ENCODE peak calls at places on chromosomes 13 and 19, in seven cellular contexts. M is cardiac muscle cell, R is AG04450, S is cardiac fibroblast, H is brain microvascular endothelial cell, W is tibial nerve, K is fibroblast of villous mesenchyme. Y is an unnamed sample.
A peak's percentile ranks its signal among the peaks of the same experiment; 100 is the strongest.

GRCh38 chr19:5109560-5109959 is 140.6 kb downstream of the KDM4B start:
- DNase-seq in M (no peak), R (no peak), S (no peak), H (no peak), W (no peak), K (no peak), Y (no peak)

GRCh38 chr13:57582032-57582431 is 49.5 kb upstream of the PCDH17 start:
- DNase-seq in M (no peak), R (no peak), S (no peak), H (no peak), W (no peak), K (no peak), Y (no peak)

GRCh38 chr13:76148374-76148773 is 512.2 kb downstream of the LMO7 start:
- DNase-seq in M (no peak), R (no peak), S (no peak), H (no peak), W (no peak), K (no peak), Y (no peak)

GRCh38 chr19:46898731-46899130 is 37.9 kb downstream of the ARHGAP35 start:
- DNase-seq in M (peak; percentile 80), R (peak; percentile 36), S (peak; percentile 75), H (peak; percentile 67), W (no peak), K (no peak), Y (no peak)

GRCh38 chr19:44627631-44628030 is 14.3 kb downstream of the IGSF23 start:
- DNase-seq in M (no peak), R (no peak), S (no peak), H (no peak), W (no peak), K (no peak), Y (no peak)

GRCh38 chr19:53704011-53704410 is 72.2 kb downstream of the DPRX start:
- DNase-seq in M (no peak), R (no peak), S (no peak), H (no peak), W (no peak), K (no peak), Y (no peak)

GRCh38 chr19:14300281-14300680 is 81.0 kb upstream of the ADGRE5 start:
- DNase-seq in M (no peak), R (no peak), S (no peak), H (no peak), W (no peak), K (no peak), Y (no peak)

GRCh38 chr13:96053003-96053703 is at the start of gene UGGT2:
- DNase-seq in M (peak; percentile 97), R (peak; percentile 88), S (peak; percentile 97), H (peak; percentile 91), W (peak; percentile 87), K (peak; percentile 96), Y (peak; percentile 72)

GRCh38 chr13:113630804-113631203 is 27.2 kb downstream of the ATP4B start:
- DNase-seq in M (no peak), R (no peak), S (no peak), H (no peak), W (no peak), K (no peak), Y (no peak)

GRCh38 chr19:21402303-21402985 is 5.5 kb downstream of the ZNF493 start:
- DNase-seq in M (no peak), R (no peak), S (no peak), H (no peak), W (no peak), K (no peak), Y (no peak)

GRCh38 chr13:77698211-77699058 is 948 bp downstream of the SLAIN1 start:
- DNase-seq in M (no peak), R (no peak), S (peak; percentile 2), H (no peak), W (no peak), K (no peak), Y (no peak)

GRCh38 chr19:53432088-53432661 is 391 bp downstream of the ZNF761 start:
- DNase-seq in M (peak; percentile 21), R (no peak), S (peak; percentile 3), H (peak; percentile 0), W (no peak), K (peak; percentile 33), Y (no peak)

GRCh38 chr19:8609210-8610040 is 1.1 kb downstream of the ADAMTS10 start:
- DNase-seq in M (peak; percentile 76), R (no peak), S (peak; percentile 73), H (peak; percentile 81), W (peak; percentile 35), K (peak; percentile 59), Y (no peak)

GRCh38 chr13:23855360-23855759 is 33.8 kb downstream of the MIPEP start:
- DNase-seq in M (no peak), R (no peak), S (no peak), H (no peak), W (no peak), K (no peak), Y (no peak)

GRCh38 chr13:76917096-76917495 is 30.9 kb upstream of the KCTD12 start:
- DNase-seq in M (peak; percentile 59), R (no peak), S (peak; percentile 71), H (no peak), W (no peak), K (peak; percentile 65), Y (no peak)

GRCh38 chr13:28327761-28328607 is 166.9 kb downstream of the FLT1 start:
- DNase-seq in M (no peak), R (no peak), S (no peak), H (no peak), W (no peak), K (no peak), Y (no peak)

GRCh38 chr13:107456431-107456830 is 758.9 kb downstream of the LIG4 start:
- DNase-seq in M (no peak), R (no peak), S (no peak), H (no peak), W (no peak), K (no peak), Y (no peak)

GRCh38 chr13:75250526-75251183 is 231.3 kb downstream of the TBC1D4 start:
- DNase-seq in M (peak; percentile 79), R (peak; percentile 41), S (peak; percentile 69), H (peak; percentile 71), W (no peak), K (no peak), Y (no peak)

DNA sequence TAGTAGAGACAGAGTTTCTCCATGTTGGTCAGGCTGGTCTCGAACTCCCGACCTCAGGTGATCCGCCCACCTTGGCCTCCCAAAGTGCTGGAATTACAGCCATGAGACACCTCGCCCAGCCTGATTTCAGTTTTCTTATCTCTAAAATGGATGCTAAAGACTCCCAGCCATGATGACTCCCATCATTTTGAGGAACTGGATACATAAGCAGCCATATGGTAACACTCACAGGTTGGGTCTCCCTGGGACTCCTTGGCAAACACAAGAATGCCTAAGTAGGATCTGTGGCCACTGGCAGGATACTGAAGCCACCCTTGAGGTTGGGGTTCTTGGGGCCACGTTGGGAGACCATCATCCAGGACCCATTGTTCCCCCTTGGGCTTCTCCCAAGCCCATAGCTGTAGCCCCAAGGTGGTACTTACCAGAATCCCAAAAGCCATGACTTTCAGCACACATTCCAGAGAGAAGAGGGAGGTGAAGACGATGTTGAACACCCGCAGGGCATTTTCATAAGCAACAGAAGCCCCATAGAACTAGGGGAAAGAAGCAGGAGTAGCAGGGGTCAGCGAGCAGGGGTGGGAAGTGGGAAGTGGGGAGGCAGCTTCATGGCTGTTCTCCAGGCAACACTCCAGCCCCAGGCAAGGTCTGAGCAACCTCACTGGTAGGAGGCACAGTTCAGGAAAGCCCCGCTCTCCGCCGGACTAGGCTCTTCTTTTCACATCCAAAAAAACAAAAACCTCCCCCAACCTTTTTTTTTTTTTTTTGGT is 102.5 kb downstream of the IER2 start:
- DNase-seq in M (no peak), R (no peak), S (no peak), H (no peak), W (no peak), K (no peak), Y (no peak)
- TF ChIP-seq CTCF in M (no peak), R (no peak), S (no peak), H (no peak), W (no peak), K (no peak), Y (no peak)

DNA sequence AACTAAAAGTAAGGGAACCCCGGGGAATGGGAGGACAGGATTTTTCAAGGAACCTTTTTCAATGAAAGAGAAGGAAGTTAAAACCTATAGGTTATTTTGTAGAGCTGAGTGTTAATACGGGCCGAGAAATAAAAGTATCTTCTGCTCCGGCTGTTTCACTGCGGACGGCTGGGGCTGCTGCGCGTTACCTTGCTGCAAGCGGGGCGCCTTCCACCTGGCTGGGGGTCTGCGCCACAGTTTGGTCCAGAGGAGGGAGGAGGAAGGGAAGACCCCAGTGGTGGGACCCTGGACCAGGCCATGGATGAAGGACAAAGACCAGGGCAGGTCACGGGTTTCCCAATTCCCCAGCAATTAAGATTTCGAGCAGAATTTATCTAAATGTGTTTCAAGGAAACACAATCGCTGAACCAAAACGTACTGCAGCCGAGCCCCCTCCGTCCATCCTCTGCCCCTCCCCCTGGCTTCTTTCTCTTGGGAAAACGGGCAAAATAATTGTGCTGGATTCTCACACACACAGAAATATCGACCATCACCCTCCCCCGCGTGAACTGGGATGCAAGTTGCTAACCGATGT is 2.9 kb downstream of the SOX1 start:
- DNase-seq in M (no peak), R (no peak), S (no peak), H (no peak), W (no peak), K (no peak), Y (no peak)
- H3K4me3 ChIP-seq in M (no peak overlapping the region), R (no peak overlapping the region), S (no peak overlapping the region), H (no peak overlapping the region), W (no peak overlapping the region), K (no peak overlapping the region), Y (no peak overlapping the region)

GRCh38 chr19:29694166-29694565 is 20.9 kb downstream of the C19orf12 start:
- DNase-seq in M (no peak), R (no peak), S (no peak), H (no peak), W (no peak), K (no peak), Y (no peak)

GRCh38 chr19:29687244-29687896 is 22.1 kb downstream of the PLEKHF1 start:
- DNase-seq in M (peak; percentile 98), R (peak; percentile 90), S (peak; percentile 96), H (peak; percentile 95), W (no peak), K (peak; percentile 95), Y (no peak)

GRCh38 chr19:29687897-29688728 is 22.9 kb downstream of the PLEKHF1 start:
- DNase-seq in M (peak; percentile 73), R (no peak), S (peak; percentile 75), H (peak; percentile 51), W (no peak), K (peak; percentile 84), Y (no peak)

GRCh38 chr19:29694669-29695627 is 20.1 kb downstream of the C19orf12 start:
- DNase-seq in M (peak; percentile 84), R (no peak), S (peak; percentile 83), H (peak; percentile 53), W (peak; percentile 79), K (peak; percentile 76), Y (no peak)

GRCh38 chr19:29690842-29691241 is 24.2 kb downstream of the C19orf12 start:
- DNase-seq in M (peak; percentile 54), R (no peak), S (peak; percentile 66), H (peak; percentile 41), W (no peak), K (peak; percentile 42), Y (peak; percentile 52)
- TF ChIP-seq CTCF in M (peak; percentile 36), R (no peak), S (peak; percentile 52), H (peak; percentile 65), W (no peak), K (peak; percentile 37), Y (peak; percentile 59)

DNA sequence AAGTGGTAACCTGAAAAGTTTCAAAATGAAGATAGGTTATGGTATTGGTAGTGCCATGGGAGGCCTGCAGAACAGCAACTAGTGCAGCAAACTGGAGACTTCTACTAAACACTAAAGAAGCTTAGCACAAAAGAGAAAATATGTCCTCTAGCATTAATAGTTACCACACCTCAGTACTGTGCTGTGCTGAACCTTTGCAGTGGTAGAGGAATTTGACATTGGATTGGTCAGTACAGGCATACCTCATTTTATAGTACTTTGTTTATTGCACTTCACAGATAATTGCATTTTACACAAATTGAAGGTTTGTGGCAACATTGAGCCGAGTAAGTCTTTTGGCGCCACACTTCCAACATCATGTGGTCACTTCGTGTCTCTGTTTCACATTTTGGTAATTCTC is 40.4 kb downstream of the ZMYM2 start:
- DNase-seq in M (no peak), R (no peak), S (no peak), H (no peak), W (no peak), K (no peak), Y (no peak)
- H3K4me3 ChIP-seq in M (no peak overlapping the region), R (no peak overlapping the region), S (no peak overlapping the region), H (no peak overlapping the region), W (no peak overlapping the region), K (no peak overlapping the region), Y (no peak overlapping the region)